ENCODE peak calls at places on chromosome 11, in four cellular contexts. A, Y, W and P are unnamed samples.

GRCh38 chr11:105960252-105961245 is 61.5 kb downstream of the MSANTD4 start:
- DNase-seq in A (no peak), Y (no peak), W (no peak), P (no peak)

GRCh38 chr11:36352919-36353318 is 56.8 kb downstream of the PRR5L start:
- DNase-seq in A (no peak), Y (no peak), W (no peak), P (no peak)

GRCh38 chr11:12543596-12544415 is 130.4 kb upstream of the TEAD1 start:
- DNase-seq in A (no peak), Y (no peak), W (peak; percentile 54), P (peak; percentile 52)

GRCh38 chr11:66081505-66081904 is 11.4 kb downstream of the PACS1 start:
- DNase-seq in A (no peak), Y (no peak), W (peak; percentile 57), P (peak; percentile 64)

GRCh38 chr11:123030517-123030916 is 31.4 kb downstream of the HSPA8 start:
- DNase-seq in A (no peak), Y (no peak), W (no peak), P (no peak)

GRCh38 chr11:119672597-119672996 is 56.4 kb downstream of the NECTIN1 start:
- DNase-seq in A (no peak), Y (no peak), W (no peak), P (no peak)

GRCh38 chr11:12591706-12592105 is 82.5 kb upstream of the TEAD1 start:
- DNase-seq in A (no peak), Y (no peak), W (no peak), P (no peak)

GRCh38 chr11:64734786-64735761 is 8.9 kb downstream of the RASGRP2 start:
- DNase-seq in A (no peak), Y (no peak), W (no peak), P (no peak)

GRCh38 chr11:3822312-3822711 is 14.0 kb downstream of the PGAP2 start:
- DNase-seq in A (no peak), Y (no peak), W (no peak), P (no peak)
- TF ChIP-seq CTCF in A (no peak), Y (no peak), W (no peak), P (no peak)

GRCh38 chr11:125680747-125681146 is at the start of gene ACRV1:
- DNase-seq in A (no peak), Y (no peak), W (no peak), P (no peak)
- TF ChIP-seq CTCF in A (no peak), Y (no peak), W (no peak), P (no peak)

GRCh38 chr11:73402834-73403185 is 26.6 kb downstream of the RELT start:
- DNase-seq in A (no peak), Y (no peak), W (no peak), P (no peak)
- TF ChIP-seq CTCF in A (peak; percentile 29), Y (no peak), W (peak; percentile 46), P (no peak)

DNA sequence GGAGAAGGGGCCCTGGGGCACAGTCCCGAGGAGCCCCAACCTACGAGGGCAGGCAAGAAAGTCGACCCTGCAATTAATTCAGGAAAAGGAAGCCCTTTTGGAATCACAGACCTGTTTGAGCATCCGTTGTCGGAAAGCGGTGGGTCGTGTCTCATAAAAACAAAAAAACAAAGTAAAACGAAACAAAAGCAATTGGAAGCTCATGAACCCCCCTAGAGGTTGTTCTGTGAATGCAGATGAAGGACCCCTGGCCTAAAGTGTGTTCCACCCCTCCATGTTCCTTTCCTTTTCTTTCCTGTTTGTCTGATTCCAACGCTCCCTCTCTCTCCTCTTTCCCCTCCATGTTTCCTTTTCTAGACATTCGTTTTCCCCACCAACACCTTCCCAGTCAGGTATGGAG is 203.7 kb downstream of the GRIK4 start:
- DNase-seq in A (no peak), Y (no peak), W (no peak), P (no peak)
- TF ChIP-seq CTCF in A (peak; percentile 59), Y (peak; percentile 38), W (peak; percentile 18), P (peak; percentile 28)